ENCODE peak calls at places on chromosomes 1 and 21, in six cellular contexts. T is breast epithelium; H is CD4-positive, alpha-beta T cell; U is IMR-90; D is H9; A is PC-3. I is an unnamed sample.

GRCh38 chr1:167186198-167186750 is 34.4 kb upstream of the POU2F1 start:
- DNase-seq in T (no peak), H (no peak), U (no peak), D (no peak), A (no peak), I (no peak)

GRCh38 chr1:227273557-227273956 is 44.7 kb downstream of the CDC42BPA start:
- DNase-seq in T (no peak), H (no peak), U (peak), D (no peak), A (peak), I (no peak)

GRCh38 chr1:64692911-64693310 is 52.0 kb upstream of the RAVER2 start:
- DNase-seq in T (no peak), H (no peak), U (no peak), D (no peak), A (no peak), I (no peak)

GRCh38 chr21:27513016-27513415 is 546.1 kb upstream of the ADAMTS5 start:
- DNase-seq in T (no peak), H (no peak), U (no peak), D (no peak), A (no peak), I (no peak)

GRCh38 chr1:215797859-215798258 is 230.8 kb downstream of the KCTD3 start:
- DNase-seq in T (no peak), H (no peak), U (peak), D (no peak), A (no peak), I (no peak)

GRCh38 chr1:58442114-58442513 is 104.4 kb downstream of the OMA1 start:
- DNase-seq in T (no peak), H (no peak), U (no peak), D (no peak), A (no peak), I (no peak)

GRCh38 chr1:173149887-173150286 is 57.2 kb downstream of the TNFSF4 start:
- DNase-seq in T (no peak), H (no peak), U (peak), D (no peak), A (peak), I (peak)

GRCh38 chr1:6588893-6589481 is 9.2 kb downstream of the ZBTB48 start:
- DNase-seq in T (no peak), H (no peak), U (no peak), D (no peak), A (no peak), I (peak)

GRCh38 chr21:45178971-45179370 is 104.6 kb downstream of the ADARB1 start:
- DNase-seq in T (no peak), H (no peak), U (no peak), D (no peak), A (no peak), I (no peak)

GRCh38 chr1:175072131-175072941 is 4.7 kb downstream of the TNN start:
- DNase-seq in T (no peak), H (no peak), U (peak), D (peak), A (peak), I (peak)

GRCh38 chr1:207058878-207059867 is 6.1 kb downstream of the PFKFB2 start:
- DNase-seq in T (no peak), H (no peak), U (no peak), D (peak), A (no peak), I (peak)
- TF ChIP-seq CTCF in T (no peak), H (no peak), U (no peak), D (peak), A (peak), I (peak)

DNA sequence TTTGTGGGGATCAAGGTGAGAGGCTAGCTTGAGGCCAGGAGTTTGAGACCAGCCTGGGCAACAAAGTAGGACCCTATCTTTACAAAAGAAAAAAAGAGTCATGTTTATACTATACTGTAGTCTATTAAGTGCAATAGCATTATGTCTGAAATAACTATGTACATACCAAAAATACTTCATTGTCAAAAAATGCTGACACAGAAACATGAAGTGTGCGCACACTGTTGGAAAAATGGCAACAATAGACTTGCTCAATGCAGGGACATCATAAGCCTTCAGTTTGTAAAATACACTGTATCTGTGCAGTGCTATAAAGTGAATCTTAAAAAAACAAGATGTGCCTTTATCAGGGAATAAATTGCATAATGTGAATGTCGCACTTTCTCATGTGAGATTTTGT is 14.1 kb upstream of the NID1 start:
- DNase-seq in T (no peak), H (no peak), U (no peak), D (no peak), A (no peak), I (no peak)
- TF ChIP-seq CTCF in T (no peak), H (no peak), U (no peak), D (no peak), A (no peak), I (no peak)

GRCh38 chr1:199287632-199288031 is 648.8 kb downstream of the PTPRC start:
- DNase-seq in T (no peak), H (no peak), U (peak), D (no peak), A (no peak), I (no peak)
- TF ChIP-seq CTCF in T (no peak), H (no peak), U (no peak), D (peak), A (no peak), I (no peak)

GRCh38 chr1:95216292-95216990 is 17.6 kb upstream of the RWDD3 start:
- DNase-seq in T (no peak), H (no peak), U (no peak), D (no peak), A (no peak), I (no peak)

GRCh38 chr1:95217371-95217770 is 16.6 kb upstream of the RWDD3 start:
- DNase-seq in T (no peak), H (no peak), U (no peak), D (no peak), A (no peak), I (no peak)

GRCh38 chr1:95222629-95223028 is 11.4 kb upstream of the RWDD3 start:
- DNase-seq in T (no peak), H (no peak), U (no peak), D (no peak), A (no peak), I (no peak)

GRCh38 chr1:95221306-95221705 is 12.7 kb upstream of the RWDD3 start:
- DNase-seq in T (no peak), H (no peak), U (peak), D (peak), A (no peak), I (no peak)

DNA sequence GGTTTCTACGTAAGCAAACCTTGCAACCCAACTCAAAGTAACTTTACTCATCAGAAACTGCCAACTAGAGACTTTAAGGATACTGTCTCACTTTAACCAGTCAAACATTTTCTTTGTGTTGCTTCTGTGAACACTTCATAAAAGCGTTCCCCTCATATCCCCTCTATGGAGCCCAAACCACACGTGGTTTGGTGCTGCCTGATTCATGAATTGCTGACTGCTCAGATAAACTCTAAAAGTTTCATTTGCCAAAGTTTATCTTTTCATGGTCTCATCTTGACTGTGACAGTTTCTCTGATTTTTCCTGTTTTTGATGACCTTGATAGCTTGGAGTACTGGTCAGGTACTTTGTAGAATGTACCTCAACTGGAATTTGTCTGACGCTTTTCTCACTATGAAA is 14.6 kb upstream of the RWDD3 start:
- DNase-seq in T (no peak), H (no peak), U (no peak), D (no peak), A (no peak), I (no peak)
- TF ChIP-seq CTCF in T (no peak), H (no peak), U (no peak), D (no peak), A (no peak), I (no peak)

GRCh38 chr1:184465489-184466146 is 78.8 kb downstream of the C1orf21 start:
- DNase-seq in T (peak), H (no peak), U (no peak), D (no peak), A (no peak), I (no peak)
- TF ChIP-seq CTCF in T (peak), H (no peak), U (no peak), D (peak), A (no peak), I (peak)

GRCh38 chr1:241985787-241986186 is 13.1 kb downstream of the MAP1LC3C start:
- DNase-seq in T (no peak), H (no peak), U (peak), D (peak), A (peak), I (no peak)
- TF ChIP-seq CTCF in T (no peak), H (peak), U (peak), D (peak), A (peak), I (no peak)

GRCh38 chr21:34133802-34134201 is 60.4 kb downstream of the MRPS6 start:
- DNase-seq in T (no peak), H (no peak), U (no peak), D (no peak), A (no peak), I (no peak)
- TF ChIP-seq CTCF in T (no peak), H (peak), U (peak), D (peak), A (peak), I (no peak)

GRCh38 chr1:24551910-24552571 is 3.8 kb upstream of the NCMAP start:
- DNase-seq in T (no peak), H (no peak), U (peak), D (no peak), A (no peak), I (no peak)
- TF ChIP-seq CTCF in T (no peak), H (no peak), U (no peak), D (no peak), A (no peak), I (no peak)

DNA sequence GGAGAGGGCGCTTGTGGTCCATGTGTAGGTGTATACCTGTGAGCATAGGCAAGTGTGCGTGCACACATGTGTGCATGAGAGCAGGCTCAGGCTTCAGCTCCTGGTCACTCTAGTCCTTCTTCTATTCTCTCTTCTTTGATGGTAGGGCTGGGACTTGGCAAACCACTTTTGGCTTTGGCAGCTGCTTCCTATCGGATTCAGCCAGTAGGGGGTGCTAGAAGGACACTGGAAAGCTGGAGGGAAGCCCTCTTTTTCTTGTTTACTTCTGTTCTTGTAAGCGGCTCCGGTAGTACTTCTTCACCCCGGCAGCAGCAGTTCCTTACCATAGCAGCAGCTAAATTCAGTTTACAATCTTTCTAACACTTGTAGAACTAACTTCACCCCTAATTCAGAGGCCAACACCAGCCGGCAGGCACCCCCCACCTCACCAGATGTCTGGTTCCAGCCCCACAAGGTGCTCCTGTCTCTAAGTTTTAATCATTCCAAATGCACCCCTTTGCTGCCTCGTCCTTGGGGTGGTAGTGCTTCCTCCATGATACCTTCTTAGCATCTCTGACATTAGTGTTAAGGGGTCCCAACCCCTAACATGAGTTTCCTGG is 25.1 kb downstream of the NENF start:
- DNase-seq in T (no peak), H (peak), U (peak), D (peak), A (peak), I (no peak)
- TF ChIP-seq CTCF in T (peak), H (no peak), U (peak), D (peak), A (peak), I (peak)

I was measured in gastrocnemius medialis.